ENCODE peak calls at places on chromosomes 3 and 15, in nine cellular contexts. K is GM12892; N is stimulated activated CD8-positive, alpha-beta memory T cell treated with anti-CD3 and anti-CD28 coated beads, Interleukin-15, amount 100 ng/mL, for 24 hours; M is NCI-H1105; W is effector CD4-positive, alpha-beta T cell; J is neural crest cell; R is activated CD8-positive, alpha-beta memory T cell treated with anti-CD3 and anti-CD28 coated beads, Interleukin-2, amount 10 ng/mL, durations not matched to agents 7 days and 5 days; L is mesendoderm; C is left lung. E is an unnamed sample.

GRCh38 chr3:113898892-113899291 is 48.9 kb upstream of the ZDHHC23 start:
- DNase-seq in K (no peak), N (no peak), M (no peak), W (no peak), J (no peak), R (no peak), L (no peak), C (no peak), E (no peak)

GRCh38 chr15:90895571-90896117 is 7.5 kb upstream of the MAN2A2 start:
- DNase-seq in K (no peak), N (no peak), M (no peak), W (no peak), J (peak), R (no peak), L (peak), C (no peak), E (no peak)

GRCh38 chr15:57298204-57298603 is 78.1 kb upstream of the CGNL1 start:
- DNase-seq in K (no peak), N (no peak), M (no peak), W (no peak), J (no peak), R (peak), L (no peak), C (no peak), E (no peak)

GRCh38 chr3:14288168-14288788 is 109.7 kb downstream of the LSM3 start:
- DNase-seq in K (no peak), N (no peak), M (no peak), W (no peak), J (no peak), R (no peak), L (no peak), C (no peak), E (no peak)

GRCh38 chr15:88465633-88466219 is 1.5 kb downstream of the MRPL46 start:
- DNase-seq in K (no peak), N (no peak), M (no peak), W (no peak), J (no peak), R (peak), L (peak), C (no peak), E (no peak)

GRCh38 chr3:25433868-25434267 is 5.8 kb downstream of the RARB start:
- DNase-seq in K (no peak), N (no peak), M (no peak), W (no peak), J (no peak), R (no peak), L (peak), C (no peak), E (no peak)

GRCh38 chr3:40143283-40144090 is 166.0 kb upstream of the EIF1B start:
- DNase-seq in K (no peak), N (no peak), M (no peak), W (no peak), J (no peak), R (no peak), L (no peak), C (no peak), E (no peak)

GRCh38 chr15:77076325-77076915 is 5.5 kb upstream of the TSPAN3 start:
- DNase-seq in K (no peak), N (no peak), M (no peak), W (no peak), J (no peak), R (no peak), L (no peak), C (no peak), E (no peak)

GRCh38 chr15:31501536-31502157 is 175.0 kb downstream of the KLF13 start:
- DNase-seq in K (no peak), N (no peak), M (no peak), W (no peak), J (no peak), R (peak), L (no peak), C (peak), E (no peak)

E was measured in GM18507.